ENCODE peak calls at places on chromosomes 5 and 9, in ten cellular contexts. V, Z, U, S, Y, T, D, J, F and M are unnamed samples.

GRCh38 chr5:100161868-100162267 is 373.3 kb upstream of the FAM174A start:
- DNase-seq in Y (no peak), T (no peak), D (no peak), U (no peak), F (no peak), J (no peak), V (no peak), S (no peak), Z (no peak), M (no peak)

GRCh38 chr9:91577540-91577939 is 153.9 kb upstream of the NFIL3 start:
- DNase-seq in D (no peak), U (no peak), S (no peak), V (no peak), T (no peak), Y (no peak), F (no peak), J (no peak), Z (no peak), M (no peak)

GRCh38 chr5:133245191-133246052 is 193.6 kb downstream of the HSPA4 start:
- DNase-seq in J (no peak), Y (peak; percentile 48), V (no peak), F (peak; percentile 40), U (peak; percentile 37), Z (no peak), S (peak; percentile 85), D (no peak), T (no peak), M (no peak)

GRCh38 chr5:107470007-107470582 is 200.6 kb downstream of the EFNA5 start:
- DNase-seq in S (no peak), D (no peak), V (no peak), F (no peak), U (no peak), Z (no peak), J (no peak), T (no peak), Y (no peak), M (no peak)

GRCh38 chr5:81301221-81302015 is at the start of gene ZCCHC9:
- DNase-seq in J (peak; percentile 94), Z (peak; percentile 81), Y (peak; percentile 95), T (peak; percentile 93), V (no peak), S (peak; percentile 84), D (peak; percentile 54), U (peak; percentile 63), F (peak; percentile 98), M (peak; percentile 93)

GRCh38 chr9:91884746-91885687 is 65.0 kb downstream of the ROR2 start:
- DNase-seq in V (no peak), S (no peak), F (peak; percentile 35), D (no peak), U (peak; percentile 46), Y (no peak), Z (no peak), J (no peak), T (no peak), M (no peak)

GRCh38 chr9:127166651-127167524 is 44.5 kb upstream of the ANGPTL2 start:
- DNase-seq in D (no peak), V (no peak), Y (no peak), U (no peak), T (no peak), F (peak; percentile 86), S (no peak), J (no peak), Z (peak; percentile 70), M (no peak)

GRCh38 chr9:38079410-38080105 is 10.5 kb upstream of the SHB start:
- DNase-seq in V (peak; percentile 3), D (no peak), S (no peak), U (no peak), J (peak; percentile 62), Z (no peak), T (peak; percentile 53), Y (no peak), F (no peak), M (no peak)

GRCh38 chr5:158414780-158415179 is 555.8 kb upstream of the CLINT1 start:
- DNase-seq in Z (no peak), S (peak; percentile 39), F (no peak), U (no peak), V (no peak), D (no peak), J (no peak), T (no peak), Y (no peak), M (peak; percentile 2)

GRCh38 chr9:110531776-110532175 is 47.8 kb downstream of the SVEP1 start:
- DNase-seq in Z (no peak), V (no peak), Y (no peak), S (no peak), J (no peak), D (no peak), F (no peak), T (no peak), U (no peak), M (no peak)

GRCh38 chr9:132037470-132037869 is 42.2 kb downstream of the MED27 start:
- DNase-seq in F (no peak), Z (no peak), Y (no peak), D (peak; percentile 76), U (no peak), S (no peak), T (no peak), V (no peak), J (no peak), M (no peak)

GRCh38 chr5:33372721-33373120 is 68.0 kb upstream of the TARS1 start:
- DNase-seq in F (no peak), S (no peak), J (no peak), T (no peak), U (no peak), D (no peak), V (no peak), Z (no peak), Y (no peak), M (no peak)

GRCh38 chr9:19787672-19788071 is 1.2 kb downstream of the SLC24A2 start:
- DNase-seq in F (no peak), S (no peak), Y (no peak), J (no peak), D (no peak), T (no peak), U (no peak), V (no peak), Z (no peak), M (peak; percentile 40)

GRCh38 chr5:45094876-45095275 is 286.1 kb downstream of the MRPS30 start:
- DNase-seq in Z (no peak), U (no peak), S (no peak), V (no peak), Y (no peak), J (no peak), F (no peak), D (no peak), T (no peak), M (no peak)

GRCh38 chr5:96588551-96588950 is 73.6 kb upstream of the CAST start:
- DNase-seq in V (no peak), T (no peak), Z (no peak), J (no peak), Y (no peak), U (no peak), D (no peak), S (no peak), F (no peak), M (no peak)

GRCh38 chr5:59756373-59757035 is 137.0 kb downstream of the PDE4D start:
- DNase-seq in U (no peak), D (no peak), Y (no peak), J (no peak), Z (no peak), V (no peak), F (no peak), S (no peak), T (no peak), M (no peak)

GRCh38 chr5:138316355-138316754 is 15.2 kb downstream of the CDC25C start:
- DNase-seq in S (no peak), D (no peak), J (no peak), V (no peak), Y (no peak), F (no peak), T (no peak), Z (no peak), U (no peak), M (no peak)

GRCh38 chr9:136045595-136046554 is 49.2 kb downstream of the NACC2 start:
- DNase-seq in Z (no peak), D (no peak), U (no peak), T (no peak), V (no peak), F (peak; percentile 89), S (no peak), J (peak; percentile 60), Y (no peak), M (no peak)

GRCh38 chr9:124557895-124558294 is 50.7 kb upstream of the NR5A1 start:
- DNase-seq in Z (no peak), D (no peak), U (no peak), T (no peak), J (no peak), Y (no peak), S (no peak), V (no peak), F (no peak), M (no peak)

GRCh38 chr5:67032921-67033664 is 163.5 kb downstream of the CD180 start:
- DNase-seq in S (peak; percentile 18), J (no peak), V (no peak), Z (no peak), U (peak; percentile 40), F (no peak), T (no peak), Y (no peak), D (no peak), M (no peak)

GRCh38 chr5:62059960-62060359 is 246.0 kb upstream of the KIF2A start:
- DNase-seq in Z (no peak), T (no peak), D (no peak), S (no peak), V (no peak), Y (no peak), U (no peak), F (no peak), J (no peak), M (no peak)

GRCh38 chr9:18333157-18333556 is 140.8 kb upstream of the ADAMTSL1 start:
- DNase-seq in U (no peak), F (no peak), D (no peak), V (no peak), J (no peak), Y (no peak), T (no peak), S (no peak), Z (no peak), M (no peak)

GRCh38 chr9:134545213-134546211 is 96.1 kb upstream of the COL5A1 start:
- DNase-seq in D (no peak), S (no peak), U (peak; percentile 81), Y (no peak), T (no peak), J (no peak), V (no peak), F (peak; percentile 38), Z (no peak), M (peak; percentile 26)

GRCh38 chr5:43658499-43658898 is 55.5 kb downstream of the NNT start:
- DNase-seq in V (no peak), F (no peak), J (no peak), Z (no peak), D (no peak), S (peak; percentile 64), T (no peak), Y (no peak), U (no peak), M (no peak)

GRCh38 chr9:126956929-126957686 is 42.5 kb downstream of the RALGPS1 start:
- DNase-seq in D (no peak), S (peak; percentile 34), T (no peak), J (no peak), U (no peak), F (no peak), V (no peak), Z (no peak), Y (no peak), M (no peak)

GRCh38 chr9:22141906-22142305 is 132.8 kb upstream of the CDKN2B start:
- DNase-seq in S (no peak), U (no peak), V (no peak), F (no peak), Y (no peak), J (no peak), Z (no peak), D (no peak), T (no peak), M (no peak)

GRCh38 chr5:393846-394275 is 49.1 kb upstream of the EXOC3 start:
- DNase-seq in J (no peak), V (no peak), S (no peak), F (no peak), D (no peak), Y (no peak), T (no peak), Z (peak; percentile 14), U (no peak), M (no peak)

GRCh38 chr9:32866292-32866691 is 83.0 kb downstream of the TMEM215 start:
- DNase-seq in Y (peak; percentile 57), S (no peak), D (no peak), Z (no peak), T (no peak), J (no peak), F (no peak), U (no peak), V (no peak), M (no peak)